ENCODE peak calls at places on chromosomes 16 and 17, in eight cellular contexts. One of them, this sample, is unnamed. For H3K4me1, the result is how much of the 10 kb centered on the place peaks cover.

GRCh38 chr17:876272-876671 is 94.1 kb downstream of the MRM3 start:
- DNase-seq in GM23338: peak
- DNase-seq in keratinocyte: no peak
- DNase-seq in testis: no peak
- DNase-seq in neural progenitor cell: no peak
- DNase-seq in tibial artery: no peak
- DNase-seq in ovary: no peak
- DNase-seq in Peyer's patch: no peak
- DNase-seq in this sample: no peak

GRCh38 chr17:69175812-69176517 is 34.3 kb upstream of the ABCA6 start:
- DNase-seq in GM23338: no peak
- DNase-seq in keratinocyte: peak
- DNase-seq in testis: no peak
- DNase-seq in neural progenitor cell: no peak
- DNase-seq in tibial artery: no peak
- DNase-seq in ovary: no peak
- DNase-seq in Peyer's patch: no peak
- DNase-seq in this sample: no peak

GRCh38 chr16:53052519-53053501 is at the start of gene CHD9NB:
- DNase-seq in GM23338: no peak
- DNase-seq in keratinocyte: peak
- DNase-seq in testis: no peak
- DNase-seq in neural progenitor cell: no peak
- DNase-seq in tibial artery: no peak
- DNase-seq in ovary: no peak
- DNase-seq in Peyer's patch: no peak
- DNase-seq in this sample: no peak

GRCh38 chr16:13478991-13479390 is 441.0 kb upstream of the ERCC4 start:
- DNase-seq in GM23338: no peak
- DNase-seq in keratinocyte: no peak
- DNase-seq in testis: no peak
- DNase-seq in neural progenitor cell: peak
- DNase-seq in tibial artery: no peak
- DNase-seq in ovary: no peak
- DNase-seq in Peyer's patch: no peak
- DNase-seq in this sample: no peak

GRCh38 chr16:3454093-3454492 is 10.6 kb downstream of the NAA60 start:
- DNase-seq in GM23338: peak
- DNase-seq in keratinocyte: no peak
- DNase-seq in testis: peak
- DNase-seq in neural progenitor cell: no peak
- DNase-seq in tibial artery: no peak
- DNase-seq in ovary: no peak
- DNase-seq in Peyer's patch: no peak
- DNase-seq in this sample: no peak

GRCh38 chr17:42050360-42051012 is at the start of gene C17orf113:
- DNase-seq in GM23338: peak
- DNase-seq in keratinocyte: no peak
- DNase-seq in testis: peak
- DNase-seq in neural progenitor cell: peak
- DNase-seq in tibial artery: peak
- DNase-seq in ovary: peak
- DNase-seq in Peyer's patch: peak
- DNase-seq in this sample: peak

GRCh38 chr17:32627233-32628008 is 140.6 kb downstream of the CDK5R1 start:
- DNase-seq in GM23338: peak
- DNase-seq in keratinocyte: no peak
- DNase-seq in testis: no peak
- DNase-seq in neural progenitor cell: peak
- DNase-seq in tibial artery: no peak
- DNase-seq in ovary: peak
- DNase-seq in Peyer's patch: no peak
- DNase-seq in this sample: no peak

GRCh38 chr16:81723098-81723723 is 55.9 kb upstream of the PLCG2 start:
- DNase-seq in GM23338: peak
- DNase-seq in keratinocyte: no peak
- DNase-seq in testis: peak
- DNase-seq in neural progenitor cell: peak
- DNase-seq in tibial artery: no peak
- DNase-seq in ovary: no peak
- DNase-seq in Peyer's patch: no peak
- DNase-seq in this sample: no peak

GRCh38 chr16:89093602-89094251 is at the start of gene ACSF3:
- DNase-seq in GM23338: peak
- DNase-seq in keratinocyte: no peak
- DNase-seq in testis: peak
- DNase-seq in neural progenitor cell: peak
- DNase-seq in tibial artery: peak
- DNase-seq in ovary: peak
- DNase-seq in Peyer's patch: peak
- DNase-seq in this sample: peak

GRCh38 chr16:21175397-21175796 is 16.9 kb downstream of the LDAF1 start:
- DNase-seq in GM23338: no peak
- DNase-seq in keratinocyte: no peak
- DNase-seq in testis: no peak
- DNase-seq in neural progenitor cell: no peak
- DNase-seq in tibial artery: no peak
- DNase-seq in ovary: no peak
- DNase-seq in Peyer's patch: no peak
- DNase-seq in this sample: no peak
- H3K27ac ChIP-seq in GM23338: no peak
- H3K27ac ChIP-seq in keratinocyte: no peak
- H3K27ac ChIP-seq in testis: no peak
- H3K27ac ChIP-seq in neural progenitor cell: no peak
- H3K27ac ChIP-seq in tibial artery: no peak
- H3K27ac ChIP-seq in ovary: no peak
- H3K27ac ChIP-seq in Peyer's patch: no peak
- H3K27ac ChIP-seq in this sample: no peak

DNA sequence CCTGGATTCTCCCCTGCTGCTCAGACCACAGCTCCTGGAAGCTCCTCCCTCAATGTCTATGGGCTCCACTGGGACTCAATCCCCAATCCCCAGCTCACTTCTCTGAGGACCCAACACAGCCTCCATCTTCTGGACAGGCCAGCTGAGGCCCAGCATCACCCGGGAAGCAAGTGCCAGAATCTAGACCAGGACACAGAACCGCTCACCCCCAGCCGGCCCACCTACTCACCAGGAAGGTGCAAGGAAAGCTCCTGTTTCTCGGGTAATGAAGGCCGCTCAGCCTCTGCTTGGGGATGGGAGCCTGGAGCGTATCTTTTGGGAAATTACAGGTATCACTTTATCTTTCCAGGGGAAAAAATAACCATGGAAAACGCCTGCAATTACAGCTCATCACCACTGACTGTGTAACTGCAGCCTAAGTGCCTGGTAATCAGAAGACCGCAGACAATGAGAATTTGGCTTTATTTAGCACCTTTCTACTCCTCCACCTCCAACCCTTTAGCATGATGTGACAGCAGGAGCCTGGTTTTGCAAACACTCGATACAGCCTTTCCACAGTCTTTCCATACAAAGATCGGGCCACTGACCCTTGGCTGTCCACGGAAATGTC is 49.6 kb upstream of the RPL38 start:
- DNase-seq in GM23338: no peak
- DNase-seq in keratinocyte: no peak
- DNase-seq in testis: no peak
- DNase-seq in neural progenitor cell: no peak
- DNase-seq in tibial artery: no peak
- DNase-seq in ovary: no peak
- DNase-seq in Peyer's patch: no peak
- DNase-seq in this sample: no peak
- TF ChIP-seq CTCF in GM23338: no peak
- TF ChIP-seq CTCF in keratinocyte: no peak
- TF ChIP-seq CTCF in testis: no peak
- TF ChIP-seq CTCF in neural progenitor cell: peak
- TF ChIP-seq CTCF in tibial artery: no peak
- TF ChIP-seq CTCF in ovary: no peak
- TF ChIP-seq CTCF in Peyer's patch: no peak
- TF ChIP-seq CTCF in this sample: no peak

GRCh38 chr17:81049372-81049911 is 14.5 kb downstream of the BAIAP2 start:
- DNase-seq in GM23338: no peak
- DNase-seq in keratinocyte: no peak
- DNase-seq in testis: no peak
- DNase-seq in neural progenitor cell: no peak
- DNase-seq in tibial artery: no peak
- DNase-seq in ovary: no peak
- DNase-seq in Peyer's patch: no peak
- DNase-seq in this sample: no peak
- H3K4me1 ChIP-seq in GM23338: under half
- H3K4me1 ChIP-seq in keratinocyte: half or more
- H3K4me1 ChIP-seq in testis: under half
- H3K4me1 ChIP-seq in neural progenitor cell: under half
- H3K4me1 ChIP-seq in tibial artery: under half
- H3K4me1 ChIP-seq in ovary: under half
- H3K4me1 ChIP-seq in Peyer's patch: half or more
- H3K4me1 ChIP-seq in this sample: half or more

DNA sequence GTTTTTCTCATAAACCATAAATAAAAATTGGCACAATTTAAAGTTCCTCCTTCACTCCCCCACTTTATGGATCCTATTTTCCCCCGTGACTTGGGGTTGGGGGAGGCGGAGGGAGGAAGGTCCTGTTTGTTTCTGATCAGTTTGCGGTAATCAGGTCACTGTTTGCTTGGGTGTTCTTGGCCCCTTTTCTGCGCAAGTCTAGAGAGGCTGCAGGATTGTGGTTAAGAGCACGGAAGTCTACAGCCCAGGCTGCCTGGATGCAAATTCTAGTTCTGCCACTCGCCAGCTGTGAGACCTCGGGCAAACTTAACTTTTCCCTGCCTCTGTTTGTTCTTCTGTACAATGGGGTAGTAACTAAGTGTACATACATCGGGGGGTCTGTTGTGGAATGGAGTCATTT is 12.1 kb downstream of the ATP2C2 start:
- DNase-seq in GM23338: no peak
- DNase-seq in keratinocyte: no peak
- DNase-seq in testis: no peak
- DNase-seq in neural progenitor cell: no peak
- DNase-seq in tibial artery: no peak
- DNase-seq in ovary: no peak
- DNase-seq in Peyer's patch: no peak
- DNase-seq in this sample: no peak
- H3K27ac ChIP-seq in GM23338: no peak
- H3K27ac ChIP-seq in keratinocyte: no peak
- H3K27ac ChIP-seq in testis: no peak
- H3K27ac ChIP-seq in neural progenitor cell: no peak
- H3K27ac ChIP-seq in tibial artery: no peak
- H3K27ac ChIP-seq in ovary: no peak
- H3K27ac ChIP-seq in Peyer's patch: no peak
- H3K27ac ChIP-seq in this sample: no peak

DNA sequence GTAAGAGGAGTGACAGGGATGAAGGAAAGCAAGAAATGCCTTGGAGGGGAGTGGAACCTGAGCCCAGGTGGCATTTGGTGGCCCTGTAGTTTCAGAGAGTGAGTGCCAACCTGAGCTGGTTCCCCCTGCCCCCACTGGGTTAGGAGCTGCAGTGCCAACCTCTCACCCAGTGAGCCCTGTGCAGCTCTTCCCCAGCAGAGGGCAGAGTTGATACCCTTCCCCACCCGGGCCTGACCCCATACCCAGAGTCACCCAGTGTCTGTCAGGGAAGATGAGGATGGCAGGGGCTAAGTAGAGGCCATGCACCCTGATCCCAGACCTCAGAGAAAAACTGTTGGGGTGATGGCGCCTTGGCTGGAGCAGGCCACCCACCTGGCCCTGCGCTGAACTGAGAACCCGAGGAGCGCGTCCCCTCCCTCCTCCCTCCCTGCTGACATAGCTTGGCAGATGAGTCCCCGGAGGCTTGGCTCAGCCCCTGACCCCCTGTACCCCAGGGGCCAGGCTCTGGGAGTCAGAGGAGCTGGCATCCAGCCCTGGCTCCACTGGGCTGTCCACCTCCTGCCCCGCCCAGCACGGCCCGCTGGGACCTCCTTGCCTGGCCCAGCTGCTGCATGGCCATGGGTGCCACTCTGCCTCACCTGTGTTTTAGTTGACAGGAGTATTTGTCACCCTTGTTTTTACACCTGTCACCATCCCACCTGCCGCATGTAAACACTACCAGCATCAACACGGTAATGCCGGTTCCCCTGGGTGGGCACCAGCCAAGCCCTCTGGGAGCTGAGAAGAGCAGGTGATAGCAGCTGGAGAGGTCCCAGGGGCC is 113.9 kb downstream of the AMFR start:
- DNase-seq in GM23338: peak
- DNase-seq in keratinocyte: no peak
- DNase-seq in testis: no peak
- DNase-seq in neural progenitor cell: no peak
- DNase-seq in tibial artery: no peak
- DNase-seq in ovary: no peak
- DNase-seq in Peyer's patch: no peak
- DNase-seq in this sample: no peak
- TF ChIP-seq CTCF in GM23338: peak
- TF ChIP-seq CTCF in keratinocyte: peak
- TF ChIP-seq CTCF in testis: no peak
- TF ChIP-seq CTCF in neural progenitor cell: peak
- TF ChIP-seq CTCF in tibial artery: no peak
- TF ChIP-seq CTCF in ovary: no peak
- TF ChIP-seq CTCF in Peyer's patch: no peak
- TF ChIP-seq CTCF in this sample: peak

GRCh38 chr17:62706598-62707424 is 79.3 kb downstream of the MRC2 start:
- DNase-seq in GM23338: no peak
- DNase-seq in keratinocyte: no peak
- DNase-seq in testis: no peak
- DNase-seq in neural progenitor cell: no peak
- DNase-seq in tibial artery: no peak
- DNase-seq in ovary: no peak
- DNase-seq in Peyer's patch: no peak
- DNase-seq in this sample: no peak

GRCh38 chr17:62705116-62705515 is 77.6 kb downstream of the MRC2 start:
- DNase-seq in GM23338: no peak
- DNase-seq in keratinocyte: no peak
- DNase-seq in testis: no peak
- DNase-seq in neural progenitor cell: peak
- DNase-seq in tibial artery: no peak
- DNase-seq in ovary: no peak
- DNase-seq in Peyer's patch: no peak
- DNase-seq in this sample: no peak

GRCh38 chr17:62705781-62706597 is 78.5 kb downstream of the MRC2 start:
- DNase-seq in GM23338: peak
- DNase-seq in keratinocyte: no peak
- DNase-seq in testis: peak
- DNase-seq in neural progenitor cell: peak
- DNase-seq in tibial artery: no peak
- DNase-seq in ovary: peak
- DNase-seq in Peyer's patch: no peak
- DNase-seq in this sample: no peak

GRCh38 chr17:62708587-62708986 is 81.1 kb downstream of the MRC2 start:
- DNase-seq in GM23338: no peak
- DNase-seq in keratinocyte: no peak
- DNase-seq in testis: no peak
- DNase-seq in neural progenitor cell: no peak
- DNase-seq in tibial artery: no peak
- DNase-seq in ovary: no peak
- DNase-seq in Peyer's patch: no peak
- DNase-seq in this sample: no peak

DNA sequence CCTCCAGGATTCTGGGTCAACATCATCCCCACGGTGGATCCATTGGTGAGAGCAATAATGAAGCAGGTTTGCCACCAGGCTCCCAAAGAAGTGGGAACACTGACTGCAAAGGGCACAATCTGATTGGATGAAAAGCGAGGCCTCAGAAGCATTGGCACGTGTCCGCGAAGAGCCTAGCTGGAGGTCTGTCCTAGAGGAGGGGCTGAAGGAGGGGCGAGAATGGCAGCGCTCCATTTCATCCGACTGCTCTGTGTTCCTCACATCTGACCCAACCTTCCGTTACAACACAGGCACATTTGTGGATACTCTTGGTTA is 79.9 kb downstream of the MRC2 start:
- DNase-seq in GM23338: no peak
- DNase-seq in keratinocyte: no peak
- DNase-seq in testis: no peak
- DNase-seq in neural progenitor cell: no peak
- DNase-seq in tibial artery: no peak
- DNase-seq in ovary: no peak
- DNase-seq in Peyer's patch: no peak
- DNase-seq in this sample: no peak
- H3K4me1 ChIP-seq in GM23338: under half
- H3K4me1 ChIP-seq in keratinocyte: under half
- H3K4me1 ChIP-seq in testis: under half
- H3K4me1 ChIP-seq in neural progenitor cell: under half
- H3K4me1 ChIP-seq in tibial artery: under half
- H3K4me1 ChIP-seq in ovary: under half
- H3K4me1 ChIP-seq in Peyer's patch: under half
- H3K4me1 ChIP-seq in this sample: under half